ENCODE peak calls at places on chromosomes 7 and 10, in four cellular contexts. One of them, this sample, is unnamed.

GRCh38 chr7:129882531-129882930 is 70.2 kb downstream of the UBE2H start:
- DNase-seq in neural progenitor cell: no peak
- DNase-seq in HEK293T: no peak
- DNase-seq in posterior vena cava: no peak
- DNase-seq in this sample: no peak

GRCh38 chr10:20105931-20106330 is 289.7 kb downstream of the PLXDC2 start:
- DNase-seq in neural progenitor cell: no peak
- DNase-seq in HEK293T: no peak
- DNase-seq in posterior vena cava: no peak
- DNase-seq in this sample: no peak

GRCh38 chr10:85967594-85967993 is 399.0 kb downstream of the GRID1 start:
- DNase-seq in neural progenitor cell: no peak
- DNase-seq in HEK293T: no peak
- DNase-seq in posterior vena cava: no peak
- DNase-seq in this sample: no peak

GRCh38 chr10:11009471-11010308 is 8.0 kb upstream of the CELF2 start:
- DNase-seq in neural progenitor cell: no peak
- DNase-seq in HEK293T: no peak
- DNase-seq in posterior vena cava: no peak
- DNase-seq in this sample: no peak

GRCh38 chr7:5827755-5828154 is 46.3 kb upstream of the RNF216 start:
- DNase-seq in neural progenitor cell: peak
- DNase-seq in HEK293T: no peak
- DNase-seq in posterior vena cava: no peak
- DNase-seq in this sample: peak

GRCh38 chr10:119282446-119282845 is 75.1 kb downstream of the GRK5 start:
- DNase-seq in neural progenitor cell: no peak
- DNase-seq in HEK293T: no peak
- DNase-seq in posterior vena cava: no peak
- DNase-seq in this sample: no peak

GRCh38 chr10:15236340-15236739 is 67.8 kb upstream of the NMT2 start:
- DNase-seq in neural progenitor cell: no peak
- DNase-seq in HEK293T: no peak
- DNase-seq in posterior vena cava: no peak
- DNase-seq in this sample: no peak

GRCh38 chr7:74097937-74098614 is 14.5 kb downstream of the LIMK1 start:
- DNase-seq in neural progenitor cell: no peak
- DNase-seq in HEK293T: no peak
- DNase-seq in posterior vena cava: peak
- DNase-seq in this sample: no peak

GRCh38 chr7:26532490-26532889 is 240.8 kb downstream of the SNX10 start:
- DNase-seq in neural progenitor cell: no peak
- DNase-seq in HEK293T: no peak
- DNase-seq in posterior vena cava: no peak
- DNase-seq in this sample: no peak

GRCh38 chr7:7306231-7306630 is 123.9 kb downstream of the C1GALT1 start:
- DNase-seq in neural progenitor cell: no peak
- DNase-seq in HEK293T: no peak
- DNase-seq in posterior vena cava: no peak
- DNase-seq in this sample: no peak

GRCh38 chr7:27164381-27165088 is 802 bp downstream of the HOXA9 start:
- DNase-seq in neural progenitor cell: peak
- DNase-seq in HEK293T: no peak
- DNase-seq in posterior vena cava: peak
- DNase-seq in this sample: no peak